ENCODE peak calls at places on chromosome 12, in seven cellular contexts. V, H, L, G, J, Q and D are unnamed samples.

GRCh38 chr12:109085590-109085989 is 7.7 kb downstream of the ALKBH2 start:
- DNase-seq in V (no peak), H (no peak), L (no peak), G (no peak), J (no peak), Q (no peak), D (no peak)

GRCh38 chr12:27123642-27124041 is 41.3 kb upstream of the C12orf71 start:
- DNase-seq in V (no peak), H (no peak), L (no peak), G (no peak), J (no peak), Q (no peak), D (no peak)

GRCh38 chr12:19223695-19224094 is 94.2 kb downstream of the PLEKHA5 start:
- DNase-seq in V (no peak), H (no peak), L (no peak), G (no peak), J (no peak), Q (peak; percentile 65), D (no peak)

GRCh38 chr12:44000309-44000952 is 164.6 kb downstream of the TMEM117 start:
- DNase-seq in V (no peak), H (peak; percentile 30), L (peak; percentile 12), G (no peak), J (no peak), Q (no peak), D (no peak)

GRCh38 chr12:56718636-56719035 is 6.5 kb downstream of the NACA start:
- DNase-seq in V (no peak), H (no peak), L (no peak), G (no peak), J (no peak), Q (no peak), D (no peak)

GRCh38 chr12:102948941-102949352 is 8.5 kb upstream of the ASCL1 start:
- DNase-seq in V (peak; percentile 27), H (peak; percentile 46), L (no peak), G (peak; percentile 13), J (peak; percentile 89), Q (no peak), D (peak; percentile 40)

GRCh38 chr12:103457471-103457870 is 38.3 kb downstream of the C12orf42 start:
- DNase-seq in V (no peak), H (no peak), L (no peak), G (no peak), J (no peak), Q (no peak), D (no peak)

GRCh38 chr12:15212877-15213276 is 8.3 kb downstream of the RERG start:
- DNase-seq in V (no peak), H (no peak), L (no peak), G (no peak), J (no peak), Q (no peak), D (no peak)

GRCh38 chr12:71947645-71948105 is 9.0 kb downstream of the TPH2 start:
- DNase-seq in V (no peak), H (no peak), L (no peak), G (no peak), J (peak; percentile 69), Q (peak; percentile 12), D (peak; percentile 26)

GRCh38 chr12:82797480-82797879 is 110.8 kb downstream of the TMTC2 start:
- DNase-seq in V (no peak), H (no peak), L (no peak), G (no peak), J (no peak), Q (no peak), D (no peak)

GRCh38 chr12:82132390-82132789 is 225.8 kb downstream of the CCDC59 start:
- DNase-seq in V (no peak), H (no peak), L (no peak), G (no peak), J (no peak), Q (no peak), D (no peak)

GRCh38 chr12:6315704-6316597 is 5.5 kb downstream of the PLEKHG6 start:
- DNase-seq in V (no peak), H (no peak), L (no peak), G (no peak), J (no peak), Q (no peak), D (no peak)

GRCh38 chr12:4191642-4192041 is 81.9 kb upstream of the CCND2 start:
- DNase-seq in V (no peak), H (no peak), L (no peak), G (no peak), J (no peak), Q (no peak), D (no peak)

GRCh38 chr12:75207338-75208083 is 2.1 kb downstream of the KCNC2 start:
- DNase-seq in V (no peak), H (no peak), L (no peak), G (no peak), J (peak; percentile 78), Q (no peak), D (no peak)

GRCh38 chr12:21169878-21170472 is 39.0 kb downstream of the SLCO1B1 start:
- DNase-seq in V (no peak), H (peak; percentile 50), L (no peak), G (no peak), J (peak; percentile 56), Q (peak; percentile 5), D (no peak)

GRCh38 chr12:101108130-101108529 is 101.9 kb downstream of the SLC5A8 start:
- DNase-seq in V (no peak), H (no peak), L (no peak), G (no peak), J (no peak), Q (no peak), D (no peak)

GRCh38 chr12:88361493-88361892 is 218.8 kb downstream of the KITLG start:
- DNase-seq in V (no peak), H (no peak), L (no peak), G (no peak), J (no peak), Q (no peak), D (no peak)

GRCh38 chr12:9636150-9636549 is 28.4 kb upstream of the KLRB1 start:
- DNase-seq in V (no peak), H (no peak), L (no peak), G (no peak), J (no peak), Q (no peak), D (no peak)